ENCODE peak calls at places on chromosomes 1 and 21, in four cellular contexts. One of them, this sample, is unnamed.
A peak's percentile ranks its signal among the peaks of the same experiment; 100 is the strongest.

GRCh38 chr1:232212248-232212647 is 417.7 kb downstream of the SIPA1L2 start:
- DNase-seq in CD8-positive, alpha-beta memory T cell: no peak
- DNase-seq in osteoblast: no peak
- DNase-seq in HS-27A: no peak
- DNase-seq in this sample: no peak

GRCh38 chr21:36705679-36706481 is 7.0 kb downstream of the SIM2 start:
- DNase-seq in CD8-positive, alpha-beta memory T cell: no peak
- DNase-seq in osteoblast: peak; percentile 77
- DNase-seq in HS-27A: no peak
- DNase-seq in this sample: no peak

GRCh38 chr21:29904359-29905282 is 35.2 kb downstream of the GRIK1 start:
- DNase-seq in CD8-positive, alpha-beta memory T cell: no peak
- DNase-seq in osteoblast: peak; percentile 50
- DNase-seq in HS-27A: no peak
- DNase-seq in this sample: peak; percentile 44

GRCh38 chr1:91553196-91553595 is 52.5 kb downstream of the CDC7 start:
- DNase-seq in CD8-positive, alpha-beta memory T cell: no peak
- DNase-seq in osteoblast: peak; percentile 83
- DNase-seq in HS-27A: no peak
- DNase-seq in this sample: no peak

GRCh38 chr21:34935868-34936267 is 113.2 kb downstream of the RUNX1 start:
- DNase-seq in CD8-positive, alpha-beta memory T cell: no peak
- DNase-seq in osteoblast: no peak
- DNase-seq in HS-27A: no peak
- DNase-seq in this sample: no peak

GRCh38 chr1:219883400-219884332 is 44.7 kb downstream of the SLC30A10 start:
- DNase-seq in CD8-positive, alpha-beta memory T cell: no peak
- DNase-seq in osteoblast: no peak
- DNase-seq in HS-27A: no peak
- DNase-seq in this sample: no peak

GRCh38 chr1:164664127-164664526 is 105.1 kb downstream of the PBX1 start:
- DNase-seq in CD8-positive, alpha-beta memory T cell: no peak
- DNase-seq in osteoblast: no peak
- DNase-seq in HS-27A: no peak
- DNase-seq in this sample: no peak

GRCh38 chr1:101382135-101382534 is 145.3 kb downstream of the S1PR1 start:
- DNase-seq in CD8-positive, alpha-beta memory T cell: no peak
- DNase-seq in osteoblast: no peak
- DNase-seq in HS-27A: no peak
- DNase-seq in this sample: no peak

GRCh38 chr1:20342294-20343148 is 51.8 kb downstream of the VWA5B1 start:
- DNase-seq in CD8-positive, alpha-beta memory T cell: no peak
- DNase-seq in osteoblast: peak; percentile 34
- DNase-seq in HS-27A: no peak
- DNase-seq in this sample: no peak

GRCh38 chr1:59949648-59950047 is 23.1 kb upstream of the CYP2J2 start:
- DNase-seq in CD8-positive, alpha-beta memory T cell: no peak
- DNase-seq in osteoblast: no peak
- DNase-seq in HS-27A: no peak
- DNase-seq in this sample: no peak

GRCh38 chr21:45455321-45456013 is 50.5 kb downstream of the COL18A1 start:
- DNase-seq in CD8-positive, alpha-beta memory T cell: no peak
- DNase-seq in osteoblast: peak; percentile 99
- DNase-seq in HS-27A: no peak
- DNase-seq in this sample: no peak

GRCh38 chr1:94539496-94539895 is 2.1 kb downstream of the F3 start:
- DNase-seq in CD8-positive, alpha-beta memory T cell: no peak
- DNase-seq in osteoblast: peak; percentile 85
- DNase-seq in HS-27A: no peak
- DNase-seq in this sample: no peak

GRCh38 chr21:14712121-14712520 is 166.0 kb upstream of the SAMSN1 start:
- DNase-seq in CD8-positive, alpha-beta memory T cell: no peak
- DNase-seq in osteoblast: no peak
- DNase-seq in HS-27A: no peak
- DNase-seq in this sample: peak; percentile 61

GRCh38 chr1:25566730-25567341 is 23.4 kb downstream of the LDLRAP1 start:
- DNase-seq in CD8-positive, alpha-beta memory T cell: no peak
- DNase-seq in osteoblast: peak; percentile 79
- DNase-seq in HS-27A: no peak
- DNase-seq in this sample: no peak

GRCh38 chr1:44806025-44806703 is 987 bp downstream of the DYNLT4 start:
- DNase-seq in CD8-positive, alpha-beta memory T cell: no peak
- DNase-seq in osteoblast: peak; percentile 74
- DNase-seq in HS-27A: no peak
- DNase-seq in this sample: no peak

GRCh38 chr21:33067045-33067444 is 2.9 kb upstream of the OLIG1 start:
- DNase-seq in CD8-positive, alpha-beta memory T cell: no peak
- DNase-seq in osteoblast: no peak
- DNase-seq in HS-27A: no peak
- DNase-seq in this sample: no peak

GRCh38 chr1:53069265-53069662 is 7.3 kb downstream of the PODN start:
- DNase-seq in CD8-positive, alpha-beta memory T cell: no peak
- DNase-seq in osteoblast: no peak
- DNase-seq in HS-27A: no peak
- DNase-seq in this sample: no peak

GRCh38 chr1:92851729-92852128 is 19.9 kb downstream of the RPL5 start:
- DNase-seq in CD8-positive, alpha-beta memory T cell: no peak
- DNase-seq in osteoblast: no peak
- DNase-seq in HS-27A: no peak
- DNase-seq in this sample: no peak

This sample was measured in foreskin keratinocyte.